ENCODE peak calls at places on chromosomes 16 and 17, in four cellular contexts. N is lower lobe of right lung, E is upper lobe of left lung, I is B cell. J is an unnamed sample.

GRCh38 chr17:29659155-29659554 is 36.4 kb upstream of the CORO6 start:
- ATAC-seq in N (no peak), E (no peak), I (no peak), J (no peak)

GRCh38 chr17:32461498-32461852 is 17.2 kb downstream of the PSMD11 start:
- ATAC-seq in N (peak; percentile 19), E (no peak), I (peak; percentile 31), J (no peak)

GRCh38 chr17:10737168-10737622 is 7.4 kb upstream of the TMEM220 start:
- ATAC-seq in N (peak; percentile 95), E (peak; percentile 90), I (no peak), J (peak; percentile 60)

GRCh38 chr17:16215965-16216316 is 607 bp upstream of the NCOR1 start:
- ATAC-seq in N (peak; percentile 35), E (peak; percentile 36), I (no peak), J (no peak)

GRCh38 chr16:28924399-28924761 is 658 bp downstream of the RABEP2 start:
- ATAC-seq in N (no peak), E (no peak), I (no peak), J (no peak)

GRCh38 chr17:50549969-50550368 is 3.0 kb downstream of the SPATA20 start:
- ATAC-seq in N (no peak), E (no peak), I (no peak), J (no peak)

GRCh38 chr17:8956521-8956920 is 9.0 kb downstream of the PIK3R5 start:
- ATAC-seq in N (no peak), E (no peak), I (no peak), J (no peak)

GRCh38 chr16:65280988-65281530 is 159.2 kb upstream of the CDH11 start:
- ATAC-seq in N (no peak), E (no peak), I (no peak), J (no peak)

GRCh38 chr16:59635674-59636073 is 901.6 kb upstream of the GOT2 start:
- ATAC-seq in N (no peak), E (no peak), I (no peak), J (no peak)

GRCh38 chr16:19236561-19236960 is 49.0 kb upstream of the CLEC19A start:
- ATAC-seq in N (peak; percentile 29), E (no peak), I (no peak), J (no peak)

GRCh38 chr17:57875109-57876022 is 25.5 kb upstream of the MRPS23 start:
- ATAC-seq in N (peak; percentile 93), E (peak; percentile 94), I (no peak), J (peak; percentile 92)

GRCh38 chr17:30378191-30378796 is 433 bp upstream of the CPD start:
- ATAC-seq in N (peak; percentile 37), E (peak; percentile 58), I (no peak), J (peak; percentile 35)

GRCh38 chr17:80984749-80985148 is 6.9 kb upstream of the CHMP6 start:
- ATAC-seq in N (peak; percentile 33), E (no peak), I (no peak), J (peak; percentile 54)

GRCh38 chr16:3945751-3946603 is 65.5 kb upstream of the CREBBP start:
- ATAC-seq in N (peak; percentile 81), E (peak; percentile 66), I (no peak), J (peak; percentile 62)

GRCh38 chr17:45889579-45889978 is 4.8 kb upstream of the MAPT start:
- ATAC-seq in N (no peak), E (no peak), I (no peak), J (no peak)

GRCh38 chr16:81748476-81749198 is 30.5 kb upstream of the PLCG2 start:
- ATAC-seq in N (no peak), E (no peak), I (no peak), J (no peak)

GRCh38 chr17:78437508-78438169 is 59.2 kb downstream of the PGS1 start:
- ATAC-seq in N (no peak), E (no peak), I (peak; percentile 28), J (no peak)

GRCh38 chr17:67260051-67260987 is 15.3 kb upstream of the HELZ start:
- ATAC-seq in N (peak; percentile 91), E (peak; percentile 76), I (no peak), J (peak; percentile 84)

GRCh38 chr16:82344157-82344556 is 174.1 kb upstream of the MPHOSPH6 start:
- ATAC-seq in N (peak; percentile 50), E (no peak), I (no peak), J (no peak)

GRCh38 chr17:38363016-38363415 is 11.4 kb downstream of the SOCS7 start:
- ATAC-seq in N (peak; percentile 70), E (no peak), I (no peak), J (no peak)

GRCh38 chr16:1453316-1453715 is 9.0 kb upstream of the CCDC154 start:
- ATAC-seq in N (no peak), E (no peak), I (no peak), J (no peak)

GRCh38 chr16:600781-601180 is 10.9 kb downstream of the RAB40C start:
- ATAC-seq in N (no peak), E (no peak), I (no peak), J (no peak)

GRCh38 chr16:28096974-28097373 is 33.5 kb upstream of the GSG1L start:
- ATAC-seq in N (no peak), E (no peak), I (no peak), J (no peak)

GRCh38 chr17:31834448-31834847 is 24.6 kb downstream of the COPRS start:
- ATAC-seq in N (no peak), E (no peak), I (peak; percentile 17), J (no peak)

GRCh38 chr16:2986623-2987188 is 6.5 kb upstream of the PKMYT1 start:
- ATAC-seq in N (no peak), E (no peak), I (no peak), J (no peak)

GRCh38 chr17:39365872-39366271 is 35.6 kb downstream of the FBXL20 start:
- ATAC-seq in N (no peak), E (no peak), I (no peak), J (no peak)

GRCh38 chr16:21101631-21102420 is 48.8 kb downstream of the DNAH3 start:
- ATAC-seq in N (peak; percentile 51), E (no peak), I (no peak), J (no peak)

GRCh38 chr17:77311371-77311981 is 170.7 kb downstream of the SEC14L1 start:
- ATAC-seq in N (no peak), E (no peak), I (peak; percentile 39), J (no peak)

GRCh38 chr17:80859004-80859941 is 132.4 kb upstream of the CHMP6 start:
- ATAC-seq in N (peak; percentile 46), E (peak; percentile 14), I (no peak), J (peak; percentile 68)

GRCh38 chr16:24736758-24737157 is 7.3 kb downstream of the TNRC6A start:
- ATAC-seq in N (no peak), E (no peak), I (no peak), J (no peak)

GRCh38 chr17:15496735-15497134 is 29.3 kb upstream of the CDRT4 start:
- ATAC-seq in N (no peak), E (no peak), I (no peak), J (no peak)

GRCh38 chr17:80750263-80750662 is 205.6 kb downstream of the RPTOR start:
- ATAC-seq in N (no peak), E (no peak), I (no peak), J (no peak)

GRCh38 chr16:8342276-8342675 is 248.0 kb downstream of the TMEM114 start:
- ATAC-seq in N (no peak), E (no peak), I (no peak), J (no peak)

GRCh38 chr17:39716879-39717536 is 13.3 kb downstream of the MIEN1 start:
- ATAC-seq in N (peak; percentile 66), E (no peak), I (no peak), J (no peak)

GRCh38 chr16:29898135-29898534 is 1.2 kb downstream of the SEZ6L2 start:
- ATAC-seq in N (no peak), E (no peak), I (no peak), J (no peak)

GRCh38 chr16:56450275-56450889 is 750 bp downstream of the NUDT21 start:
- ATAC-seq in N (no peak), E (no peak), I (no peak), J (no peak)

GRCh38 chr16:54075446-54075845 is 211.1 kb downstream of the IRX3 start:
- ATAC-seq in N (no peak), E (no peak), I (no peak), J (no peak)
- TF ChIP-seq CTCF in N (no peak), E (no peak), I (no peak), J (no peak)

GRCh38 chr16:76639685-76640289 is 362.6 kb downstream of the CNTNAP4 start:
- ATAC-seq in N (no peak), E (peak; percentile 51), I (no peak), J (no peak)
- TF ChIP-seq CTCF in N (no peak), E (no peak), I (no peak), J (no peak)

DNA sequence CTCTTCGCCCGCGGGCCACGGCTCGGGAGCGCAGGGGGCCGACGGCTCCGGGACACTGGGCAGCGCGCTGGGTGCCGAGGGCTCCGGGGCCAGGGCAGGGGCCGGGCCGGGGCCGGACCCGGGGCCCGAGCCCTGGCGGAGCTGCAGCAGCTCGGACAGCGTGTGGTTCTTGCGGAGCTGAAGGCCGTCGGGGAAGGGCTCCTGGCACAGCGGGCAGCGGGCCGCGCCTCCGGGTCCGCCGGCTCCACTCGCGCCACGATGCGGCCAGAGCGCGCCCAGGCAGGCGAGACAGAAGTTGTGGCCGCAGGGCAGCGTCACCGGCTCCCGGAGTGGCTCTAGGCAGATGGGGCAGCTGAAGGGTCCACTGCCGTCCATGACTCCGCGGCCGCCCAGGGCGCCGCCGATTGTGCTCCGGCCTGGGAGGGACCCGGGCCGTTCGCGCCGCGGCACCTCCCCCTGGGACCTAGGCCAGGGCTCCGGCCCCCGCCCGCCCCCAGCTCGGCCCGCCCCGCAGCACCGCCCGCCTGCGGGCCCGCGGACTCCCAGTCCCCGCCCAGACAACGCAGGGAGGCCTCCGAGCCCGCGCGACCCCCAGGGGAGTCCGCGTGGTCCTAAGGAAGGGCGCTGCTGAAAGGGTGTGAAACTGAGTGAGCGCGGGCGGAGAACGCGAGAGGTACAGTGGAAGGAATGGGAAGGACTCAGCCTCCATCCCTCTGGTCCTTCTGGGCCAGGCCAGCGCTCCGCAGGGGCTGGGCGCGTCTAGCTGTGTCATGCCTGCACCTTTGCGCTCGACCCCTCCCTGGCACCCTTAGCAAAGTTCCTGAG is at the start of gene TRIM47:
- ATAC-seq in N (peak; percentile 63), E (peak; percentile 78), I (no peak), J (peak; percentile 81)
- TF ChIP-seq CTCF in N (no peak), E (no peak), I (peak; percentile 40), J (peak; percentile 30)

GRCh38 chr16:57720142-57720575 is 15.4 kb upstream of the KATNB1 start:
- ATAC-seq in N (peak; percentile 73), E (peak; percentile 57), I (peak; percentile 47), J (no peak)
- TF ChIP-seq CTCF in N (peak; percentile 56), E (peak; percentile 54), I (peak; percentile 23), J (no peak)

DNA sequence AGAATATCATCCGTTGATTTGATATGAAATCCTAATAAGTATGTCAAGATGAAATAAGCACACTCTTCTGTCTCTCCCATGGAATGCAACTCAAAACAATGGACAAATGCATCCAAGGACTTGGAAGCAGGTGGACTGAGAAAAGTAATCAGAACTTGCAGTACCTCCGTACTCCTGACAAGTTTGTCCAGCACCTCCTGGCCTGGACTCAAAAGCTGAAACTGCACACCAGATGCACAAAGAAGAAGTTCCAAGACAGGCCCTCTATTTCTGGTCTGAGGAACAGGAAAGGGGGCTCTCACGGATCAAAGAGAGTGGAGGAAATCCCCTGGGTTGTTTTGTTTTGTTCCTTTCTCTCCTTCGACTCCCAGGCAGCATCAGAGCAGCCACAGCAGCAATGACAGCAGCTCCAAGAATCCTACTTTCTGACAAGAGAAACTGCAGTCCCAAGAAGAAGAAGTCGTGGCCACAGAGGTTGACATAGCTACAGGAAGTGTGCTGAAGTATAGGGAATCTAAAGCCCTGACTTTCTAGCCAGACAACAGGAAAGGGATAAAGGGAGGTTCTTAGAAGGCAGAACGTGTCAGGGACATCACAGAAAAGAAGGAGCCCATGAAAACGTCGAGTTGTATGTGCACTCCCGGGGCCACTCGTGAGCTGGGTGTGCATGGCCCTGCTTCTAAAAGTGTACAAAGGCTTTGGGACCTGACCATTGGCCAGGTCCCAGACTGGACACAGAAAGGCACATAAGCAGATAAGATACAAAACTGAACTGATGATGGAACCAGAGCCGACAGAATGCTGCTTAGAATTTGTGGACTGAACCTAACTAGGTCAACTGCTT is 29.3 kb downstream of the AKAP10 start:
- ATAC-seq in N (no peak), E (no peak), I (no peak), J (no peak)
- TF ChIP-seq CTCF in N (no peak), E (no peak), I (no peak), J (no peak)